ENCODE peak calls at places on chromosome 5, in six cellular contexts. F is neural progenitor cell, I is PC-3, Q is GM23338, U is GM23248, P is MM.1S. J is an unnamed sample.

GRCh38 chr5:58314356-58315045 is 145.4 kb downstream of the PLK2 start:
- DNase-seq in F (no peak), I (peak; percentile 17), Q (no peak), U (no peak), P (no peak), J (no peak)

GRCh38 chr5:54171645-54172384 is 138.6 kb downstream of the ARL15 start:
- DNase-seq in F (no peak), I (peak; percentile 3), Q (no peak), U (no peak), P (peak; percentile 31), J (no peak)

GRCh38 chr5:172713113-172713808 is 57.7 kb downstream of the DUSP1 start:
- DNase-seq in F (peak; percentile 66), I (peak; percentile 48), Q (peak; percentile 61), U (peak; percentile 51), P (peak; percentile 41), J (no peak)

GRCh38 chr5:154273028-154273617 is 82.6 kb downstream of the GALNT10 start:
- DNase-seq in F (no peak), I (no peak), Q (no peak), U (no peak), P (peak; percentile 97), J (no peak)

GRCh38 chr5:68071731-68072130 is 143.8 kb upstream of the PIK3R1 start:
- DNase-seq in F (no peak), I (peak; percentile 1), Q (no peak), U (peak; percentile 71), P (no peak), J (no peak)

GRCh38 chr5:53069626-53070025 is 39.9 kb downstream of the MOCS2 start:
- DNase-seq in F (no peak), I (peak; percentile 88), Q (no peak), U (peak; percentile 99), P (no peak), J (no peak)

GRCh38 chr5:105952875-105953274 is 1717.9 kb downstream of the EFNA5 start:
- DNase-seq in F (no peak), I (no peak), Q (no peak), U (peak; percentile 15), P (no peak), J (no peak)

GRCh38 chr5:141223112-141223783 is at the start of gene PCDHB14:
- DNase-seq in F (peak; percentile 85), I (peak; percentile 43), Q (peak; percentile 91), U (peak; percentile 70), P (peak; percentile 75), J (peak; percentile 38)

GRCh38 chr5:129945031-129945430 is 40.8 kb downstream of the CHSY3 start:
- DNase-seq in F (no peak), I (no peak), Q (no peak), U (peak; percentile 61), P (no peak), J (no peak)

GRCh38 chr5:5116953-5117352 is 23.2 kb upstream of the ADAMTS16 start:
- DNase-seq in F (no peak), I (no peak), Q (no peak), U (no peak), P (no peak), J (no peak)

GRCh38 chr5:108797396-108797795 is 49.7 kb downstream of the FER start:
- DNase-seq in F (no peak), I (peak; percentile 37), Q (no peak), U (no peak), P (no peak), J (no peak)

GRCh38 chr5:161446655-161447054 is 99.9 kb downstream of the GABRB2 start:
- DNase-seq in F (no peak), I (no peak), Q (no peak), U (no peak), P (no peak), J (no peak)

GRCh38 chr5:1001406-1002270 is 7.0 kb upstream of the NKD2 start:
- DNase-seq in F (no peak), I (no peak), Q (no peak), U (no peak), P (no peak), J (no peak)
- TF ChIP-seq EZH2phosphoT487 in F (no peak), I (no peak), Q (no peak), U (no peak), P (no peak), J (no peak)

GRCh38 chr5:158322620-158323019 is 463.7 kb upstream of the CLINT1 start:
- DNase-seq in F (no peak), I (no peak), Q (no peak), U (no peak), P (no peak), J (no peak)

GRCh38 chr5:158326241-158326640 is 467.3 kb upstream of the CLINT1 start:
- DNase-seq in F (peak; percentile 43), I (no peak), Q (peak; percentile 54), U (no peak), P (no peak), J (no peak)

GRCh38 chr5:158317507-158317906 is 458.6 kb upstream of the CLINT1 start:
- DNase-seq in F (no peak), I (no peak), Q (no peak), U (no peak), P (no peak), J (no peak)

GRCh38 chr5:158320178-158320674 is 461.3 kb upstream of the CLINT1 start:
- DNase-seq in F (no peak), I (no peak), Q (no peak), U (no peak), P (no peak), J (no peak)

DNA sequence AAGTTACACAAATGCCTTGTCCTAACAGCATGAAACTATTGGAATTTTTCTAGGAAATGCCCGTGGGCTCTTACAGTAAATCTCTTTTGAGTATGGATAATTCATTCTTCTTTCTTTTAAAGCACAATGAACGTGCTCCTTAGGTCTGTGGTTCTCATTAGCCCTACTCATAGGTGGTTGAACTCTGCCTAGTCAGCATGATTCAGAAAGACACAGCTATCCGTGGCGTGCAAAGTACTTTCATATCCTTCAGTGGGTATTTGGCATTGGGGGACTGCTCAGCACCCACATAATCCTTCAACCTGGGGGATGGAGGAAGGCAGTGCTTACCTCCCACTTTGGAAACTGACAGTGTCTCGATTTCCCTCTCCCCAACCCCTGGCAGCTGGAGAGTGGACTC is 462.0 kb upstream of the CLINT1 start:
- DNase-seq in F (no peak), I (no peak), Q (no peak), U (no peak), P (peak; percentile 65), J (no peak)
- TF ChIP-seq EZH2phosphoT487 in F (no peak), I (no peak), Q (no peak), U (no peak), P (no peak), J (no peak)

DNA sequence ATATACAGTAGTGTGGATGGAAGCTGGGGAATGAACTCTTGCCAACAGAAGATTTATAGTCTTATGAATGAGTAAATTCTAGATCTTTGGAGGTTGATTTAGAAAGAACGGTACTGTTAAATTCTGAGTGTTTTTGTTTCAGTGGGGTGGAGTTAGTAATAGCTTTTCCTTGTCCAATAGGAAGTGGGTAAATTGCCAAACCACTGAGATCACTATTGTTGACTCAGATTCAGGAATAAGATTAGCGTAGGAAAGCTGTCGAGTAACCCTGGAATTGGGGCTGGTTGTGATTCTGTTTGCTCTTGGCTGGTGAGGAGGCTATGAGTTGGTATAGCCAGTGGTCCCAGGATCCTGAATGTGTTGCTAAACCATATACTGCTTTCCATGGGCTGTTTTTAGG is 155.6 kb downstream of the ARHGAP26 start:
- DNase-seq in F (no peak), I (peak; percentile 92), Q (no peak), U (peak; percentile 93), P (no peak), J (no peak)
- TF ChIP-seq EZH2phosphoT487 in F (no peak), I (no peak), Q (no peak), U (no peak), P (no peak), J (no peak)

GRCh38 chr5:95439801-95440493 is 48.8 kb downstream of the FAM81B start:
- DNase-seq in F (no peak), I (no peak), Q (peak; percentile 56), U (no peak), P (no peak), J (no peak)
- TF ChIP-seq EZH2phosphoT487 in F (no peak), I (no peak), Q (no peak), U (no peak), P (no peak), J (no peak)

DNA sequence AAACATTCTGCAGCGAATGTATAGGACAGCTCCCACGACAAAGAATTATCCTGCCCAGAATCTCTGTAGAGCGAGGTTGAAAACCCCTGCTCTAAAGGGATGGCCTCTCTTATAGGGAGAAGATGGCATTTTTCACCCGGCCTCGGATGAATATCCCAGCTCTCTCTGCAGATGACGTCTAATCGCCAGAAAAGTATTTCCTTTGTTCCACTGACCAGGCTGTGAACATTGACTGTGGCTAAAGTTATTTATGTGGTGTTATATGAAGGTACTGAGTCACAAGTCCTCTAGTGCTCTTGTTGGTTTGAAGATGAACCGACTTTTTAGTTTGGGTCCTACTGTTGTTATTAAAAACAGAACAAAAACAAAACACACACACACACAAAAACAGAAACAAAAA is 17.4 kb upstream of the RARS1 start:
- DNase-seq in F (no peak), I (no peak), Q (no peak), U (peak; percentile 86), P (no peak), J (no peak)
- TF ChIP-seq EZH2phosphoT487 in F (no peak), I (no peak), Q (no peak), U (no peak), P (no peak), J (no peak)

DNA sequence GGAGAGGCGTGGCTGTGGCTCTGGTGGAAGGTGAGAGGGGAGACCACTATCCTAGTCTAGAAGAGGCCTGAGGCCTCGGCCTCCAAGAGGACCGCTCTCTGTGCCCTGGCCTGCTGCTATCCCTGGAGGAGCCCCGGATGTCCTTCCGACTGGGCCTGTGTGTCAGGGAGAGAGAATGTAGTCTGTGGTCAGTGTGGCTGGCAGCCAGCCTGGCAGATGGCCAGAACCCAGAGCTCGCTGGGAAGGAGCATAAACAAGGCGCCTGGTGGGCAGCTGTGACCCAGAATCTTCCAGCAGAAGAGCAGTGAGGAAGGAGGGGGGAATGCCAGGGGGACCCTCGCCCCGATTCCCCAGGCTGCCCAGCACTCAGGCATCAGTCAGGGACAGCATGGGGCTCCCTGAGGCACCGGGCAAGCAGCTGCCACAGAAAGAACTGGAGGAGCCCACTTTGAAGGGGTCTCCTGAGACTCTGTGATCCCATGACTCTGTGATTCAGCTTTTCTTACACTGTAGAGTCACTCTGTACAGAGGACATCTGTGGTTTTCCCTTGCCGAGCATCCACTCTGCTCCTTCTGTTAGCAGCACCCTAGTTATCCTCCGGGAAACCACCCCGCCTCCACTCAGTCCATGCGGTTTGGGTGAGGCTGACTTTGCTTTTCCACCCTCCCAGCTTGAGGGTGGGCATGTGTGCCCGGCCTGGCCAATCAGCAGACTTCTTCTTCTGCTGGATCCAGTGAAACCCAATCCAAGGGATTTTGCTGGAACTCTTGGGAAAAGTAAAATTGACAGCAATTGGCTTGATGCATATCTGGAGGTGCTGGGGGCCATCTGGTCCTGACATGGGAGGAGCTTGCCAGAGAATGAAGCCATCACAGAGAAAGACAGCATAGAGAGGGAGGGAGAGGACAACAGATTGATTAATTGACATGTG is 46.2 kb upstream of the PWWP2A start:
- DNase-seq in F (peak; percentile 83), I (peak; percentile 98), Q (peak; percentile 94), U (peak; percentile 97), P (no peak), J (peak; percentile 95)
- TF ChIP-seq EZH2phosphoT487 in F (no peak), I (no peak), Q (no peak), U (no peak), P (no peak), J (no peak)